ENCODE peak calls at places on chromosomes 12 and 14, in seven cellular contexts. S is aorta, Q is psoas muscle, W is fibroblast of mammary gland, B is DND-41, A is lower leg skin, G is mammary epithelial cell. V is an unnamed sample.

GRCh38 chr14:55864890-55865655 is 253.1 kb upstream of the PELI2 start:
- DNase-seq in S (no peak), A (no peak), G (no peak), Q (no peak), B (peak), W (no peak), V (peak)

GRCh38 chr12:124217508-124217981 is 77.3 kb upstream of the RFLNA start:
- DNase-seq in Q (no peak), W (no peak), B (no peak), S (no peak), G (no peak), A (no peak), V (no peak)

GRCh38 chr14:94180655-94181271 is 6.6 kb downstream of the PPP4R4 start:
- DNase-seq in W (peak), B (no peak), G (peak), S (no peak), A (no peak), Q (no peak), V (peak)

GRCh38 chr14:88181072-88181471 is 142.0 kb downstream of the KCNK10 start:
- DNase-seq in B (no peak), S (no peak), W (no peak), Q (no peak), G (no peak), A (no peak), V (no peak)

GRCh38 chr14:99560946-99561683 is 42.9 kb downstream of the CCDC85C start:
- DNase-seq in A (no peak), G (no peak), Q (no peak), B (no peak), W (no peak), S (no peak), V (no peak)

GRCh38 chr12:39764944-39765560 is 145.4 kb upstream of the ABCD2 start:
- DNase-seq in Q (no peak), W (peak), S (no peak), B (no peak), G (peak), A (no peak), V (peak)

GRCh38 chr12:110721570-110721969 is 21.1 kb downstream of the PPP1CC start:
- DNase-seq in A (no peak), W (no peak), S (no peak), G (no peak), B (no peak), Q (no peak), V (no peak)

GRCh38 chr12:38904932-38905479 is 385 bp downstream of the CPNE8 start:
- DNase-seq in G (peak), W (peak), A (peak), Q (peak), S (peak), B (no peak), V (peak)

GRCh38 chr12:100024974-100025555 is 40.3 kb upstream of the ANKS1B start:
- DNase-seq in W (peak), Q (no peak), S (no peak), B (no peak), G (no peak), A (no peak), V (no peak)

GRCh38 chr12:3202734-3203446 is 125.7 kb downstream of the TSPAN9 start:
- DNase-seq in S (no peak), G (peak), A (peak), Q (peak), B (peak), W (peak), V (peak)

GRCh38 chr12:125351788-125352187 is 286.6 kb downstream of the AACS start:
- DNase-seq in S (no peak), Q (no peak), G (no peak), A (no peak), W (no peak), B (no peak), V (no peak)
- H3K4me3 ChIP-seq in S (no peak), Q (no peak), G (no peak), A (no peak), W (no peak), B (no peak), V (no peak)

DNA sequence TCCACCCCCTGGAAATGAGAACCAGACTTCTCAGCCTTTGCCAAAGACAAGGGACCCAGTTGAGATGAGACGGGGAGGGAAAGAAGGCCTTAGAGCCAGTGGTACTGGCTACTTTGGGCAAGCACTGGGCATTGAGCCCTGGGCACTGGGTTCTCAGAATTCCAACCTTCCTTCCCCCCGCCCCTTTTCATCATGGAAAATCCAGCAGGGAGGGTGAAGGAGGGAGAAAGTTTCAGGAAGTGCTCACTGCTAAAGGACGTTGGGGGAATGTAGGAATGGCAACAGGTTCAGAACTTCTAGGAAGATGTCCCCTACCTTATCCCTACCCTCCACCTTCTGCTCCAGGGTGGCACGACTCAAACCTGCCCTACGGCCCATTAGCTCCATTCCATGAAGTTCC is 4.2 kb upstream of the TNS2 start:
- DNase-seq in G (no peak), W (no peak), S (peak), B (no peak), Q (no peak), A (peak), V (no peak)
- H3K4me3 ChIP-seq in G (no peak), W (peak), S (peak), B (no peak), Q (peak), A (no peak), V (no peak)

DNA sequence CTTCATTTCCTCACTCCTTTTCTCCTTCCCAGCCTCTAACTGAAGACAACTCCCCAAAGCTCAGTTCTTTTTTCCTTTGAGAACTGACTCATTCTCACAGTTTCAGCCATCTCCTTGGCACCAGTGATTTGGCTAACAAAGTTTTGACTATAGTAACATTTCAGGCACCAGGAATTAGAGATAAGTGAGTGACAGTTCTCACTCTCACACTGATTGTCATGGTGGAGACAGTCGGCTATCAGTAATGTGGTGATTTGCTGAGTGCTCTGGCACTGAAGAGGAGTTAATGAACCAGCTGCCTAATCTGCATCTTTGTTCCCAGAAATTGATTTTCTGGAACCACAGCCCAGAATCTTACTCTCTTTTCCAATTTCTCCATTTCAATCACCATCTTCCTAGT is 29.5 kb downstream of the HELB start:
- DNase-seq in Q (no peak), A (no peak), W (no peak), S (no peak), B (no peak), G (peak), V (no peak)
- H3K4me3 ChIP-seq in Q (no peak), A (no peak), W (no peak), S (no peak), B (no peak), G (no peak), V (no peak)

GRCh38 chr12:114691810-114692557 is 8.0 kb upstream of the TBX3 start:
- DNase-seq in A (no peak), W (no peak), G (peak), Q (no peak), B (no peak), S (no peak), V (no peak)
- H3K4me3 ChIP-seq in A (peak), W (peak), G (peak), Q (peak), B (no peak), S (no peak), V (peak)

V was measured in HAP-1.